ENCODE peak calls at places on chromosomes 6 and 20, in four cellular contexts. H is HepG2, D is A549, V is K562. U is an unnamed sample.

GRCh38 chr6:159595173-159595572 is 97.9 kb downstream of the SOD2 start:
- DNase-seq in H (no peak), D (peak), V (no peak), U (no peak)

GRCh38 chr6:84547341-84547794 is 217.0 kb downstream of the TBX18 start:
- DNase-seq in H (no peak), D (no peak), V (peak), U (no peak)

GRCh38 chr20:23520185-23520584 is 29.3 kb downstream of the CST8 start:
- DNase-seq in H (peak), D (no peak), V (no peak), U (no peak)

GRCh38 chr6:4434655-4435054 is 299.3 kb upstream of the ECI2 start:
- DNase-seq in H (no peak), D (no peak), V (no peak), U (no peak)

GRCh38 chr6:39173276-39173675 is 56.0 kb downstream of the KCNK5 start:
- DNase-seq in H (no peak), D (no peak), V (no peak), U (no peak)

GRCh38 chr6:85389180-85389797 is 60.6 kb upstream of the NT5E start:
- DNase-seq in H (no peak), D (no peak), V (no peak), U (peak)

GRCh38 chr20:8853805-8854338 is 215.0 kb upstream of the PLCB4 start:
- DNase-seq in H (peak), D (peak), V (peak), U (peak)

GRCh38 chr6:34745277-34746103 is 11.8 kb upstream of the SNRPC start:
- DNase-seq in H (peak), D (no peak), V (peak), U (no peak)

GRCh38 chr6:37373822-37374514 is 20.2 kb downstream of the RNF8 start:
- DNase-seq in H (no peak), D (no peak), V (no peak), U (no peak)

GRCh38 chr20:64069614-64070243 is 6.7 kb downstream of the TCEA2 start:
- DNase-seq in H (peak), D (peak), V (no peak), U (peak)

GRCh38 chr20:33578510-33578909 is 83.6 kb upstream of the C20orf144 start:
- DNase-seq in H (no peak), D (no peak), V (no peak), U (no peak)

GRCh38 chr6:151242420-151242841 is 2.7 kb downstream of the AKAP12 start:
- DNase-seq in H (no peak), D (no peak), V (no peak), U (no peak)

GRCh38 chr6:159916752-159917151 is 26.0 kb downstream of the MAS1 start:
- DNase-seq in H (no peak), D (no peak), V (no peak), U (no peak)

GRCh38 chr20:37611346-37611745 is 82.5 kb upstream of the CTNNBL1 start:
- DNase-seq in H (no peak), D (no peak), V (no peak), U (no peak)

GRCh38 chr6:75188221-75188620 is 17.6 kb downstream of the COL12A1 start:
- DNase-seq in H (no peak), D (no peak), V (no peak), U (no peak)

GRCh38 chr20:43541214-43541613 is 17.6 kb upstream of the SGK2 start:
- DNase-seq in H (no peak), D (no peak), V (no peak), U (no peak)

GRCh38 chr6:42400031-42400760 is 51.5 kb downstream of the TRERF1 start:
- DNase-seq in H (no peak), D (no peak), V (no peak), U (no peak)

GRCh38 chr20:40728470-40728869 is 39.4 kb upstream of the MAFB start:
- DNase-seq in H (no peak), D (no peak), V (no peak), U (no peak)

GRCh38 chr20:1438361-1438760 is 28.3 kb downstream of the NSFL1C start:
- DNase-seq in H (no peak), D (no peak), V (no peak), U (no peak)

GRCh38 chr6:66964216-66964615 is 1257.2 kb upstream of the EYS start:
- DNase-seq in H (no peak), D (no peak), V (no peak), U (no peak)

GRCh38 chr6:153849072-153849759 is 189.8 kb upstream of the OPRM1 start:
- DNase-seq in H (no peak), D (no peak), V (no peak), U (no peak)

GRCh38 chr6:41614713-41615112 is 23.6 kb upstream of the MDFI start:
- DNase-seq in H (no peak), D (no peak), V (no peak), U (no peak)

GRCh38 chr6:136920858-136921520 is 1.1 kb upstream of the SLC35D3 start:
- DNase-seq in H (no peak), D (peak), V (no peak), U (peak)

GRCh38 chr6:77010931-77011542 is 452.3 kb downstream of the HTR1B start:
- DNase-seq in H (no peak), D (no peak), V (no peak), U (no peak)

GRCh38 chr6:55827818-55828522 is 47.4 kb downstream of the BMP5 start:
- DNase-seq in H (peak), D (no peak), V (no peak), U (no peak)

GRCh38 chr20:32562495-32562911 is 22.6 kb downstream of the NOL4L start:
- DNase-seq in H (peak), D (no peak), V (no peak), U (peak)

GRCh38 chr6:80605165-80605989 is 498.9 kb downstream of the BCKDHB start:
- DNase-seq in H (peak), D (no peak), V (peak), U (peak)

GRCh38 chr20:17518339-17519052 is 12.7 kb downstream of the BFSP1 start:
- DNase-seq in H (no peak), D (no peak), V (peak), U (peak)

GRCh38 chr6:26240157-26240980 is 124.6 kb upstream of the BTN3A2 start:
- DNase-seq in H (no peak), D (no peak), V (no peak), U (peak)

GRCh38 chr6:129936329-129937165 is 75.4 kb upstream of the TMEM244 start:
- DNase-seq in H (peak), D (peak), V (peak), U (peak)

GRCh38 chr6:143064996-143065683 is 4.5 kb downstream of the AIG1 start:
- DNase-seq in H (peak), D (no peak), V (peak), U (no peak)

GRCh38 chr6:20861479-20861878 is 327.2 kb downstream of the CDKAL1 start:
- DNase-seq in H (no peak), D (no peak), V (no peak), U (no peak)

GRCh38 chr20:36542019-36542488 is 735 bp downstream of the MYL9 start:
- DNase-seq in H (peak), D (no peak), V (peak), U (peak)

GRCh38 chr6:157558487-157559200 is 177.7 kb downstream of the ZDHHC14 start:
- DNase-seq in H (no peak), D (no peak), V (no peak), U (no peak)
- TF ChIP-seq JUNB in H (no peak), D (no peak), V (no peak), U (no peak)

DNA sequence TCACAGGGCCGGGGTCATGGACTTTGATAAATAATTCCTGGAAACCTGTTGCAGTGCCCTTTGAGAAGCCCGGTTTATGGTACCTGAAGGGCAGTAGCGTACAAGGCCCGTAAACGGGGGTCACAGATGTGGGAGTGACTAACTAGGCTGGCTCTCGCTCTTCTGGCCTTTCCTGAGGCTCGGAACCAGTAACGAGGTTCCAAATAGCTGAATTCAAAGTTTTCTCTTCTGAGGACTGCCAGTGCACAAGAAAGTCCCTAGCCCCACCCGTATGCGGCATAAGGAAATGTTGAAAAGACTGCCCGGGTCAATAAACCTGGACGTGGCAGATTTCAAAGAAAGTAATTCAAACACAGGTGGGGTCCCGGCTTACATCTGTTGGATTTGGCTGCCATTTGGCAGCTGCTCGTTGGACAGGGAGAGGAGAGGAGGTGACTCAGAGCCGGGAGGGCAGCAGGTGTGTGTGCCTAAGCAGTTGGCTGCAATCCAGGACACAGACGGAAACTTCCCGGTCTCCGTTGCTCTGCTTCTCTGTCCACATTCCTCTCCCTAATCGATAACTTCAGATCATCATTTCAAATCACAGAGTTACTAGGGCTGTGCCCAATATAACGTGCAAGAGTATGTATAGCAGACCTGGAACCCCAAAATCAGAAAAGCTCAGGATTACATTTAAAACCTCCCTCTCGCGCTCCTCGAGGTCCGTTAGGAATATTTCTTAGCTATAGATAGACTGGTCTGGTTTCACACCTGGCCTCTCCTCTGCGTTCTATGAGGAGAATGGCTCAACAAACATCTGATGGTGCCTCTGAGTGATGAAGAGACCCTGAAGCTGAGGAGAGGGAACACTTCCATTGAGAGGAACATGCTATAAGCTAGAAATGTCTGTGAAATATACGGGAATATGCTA is 804 bp upstream of the GMDS start:
- DNase-seq in H (peak), D (peak), V (peak), U (peak)
- H3K27ac ChIP-seq in H (peak), D (peak), V (peak), U (peak)

DNA sequence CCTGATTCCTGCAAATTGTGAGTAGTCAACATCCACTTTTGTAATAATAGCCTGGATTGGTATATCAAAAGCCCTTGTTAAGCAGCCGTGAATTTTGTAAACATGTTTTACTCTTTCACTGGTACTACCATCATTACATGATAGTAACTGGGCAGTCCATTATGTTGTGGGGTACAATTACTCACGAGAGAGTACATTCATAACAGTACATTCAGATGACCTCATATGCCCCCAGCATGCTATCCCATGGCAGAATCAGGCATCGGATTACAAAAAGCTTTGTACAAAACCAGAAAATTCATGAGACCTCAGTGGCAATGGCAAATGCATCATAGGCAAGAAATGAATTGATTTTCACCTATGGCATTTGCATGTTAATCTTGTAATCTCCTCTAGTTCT is 166.2 kb downstream of the EPM2A start:
- DNase-seq in H (no peak), D (no peak), V (no peak), U (no peak)
- TF ChIP-seq JUNB in H (no peak), D (no peak), V (no peak), U (no peak)

GRCh38 chr6:70394518-70395300 is 18.6 kb upstream of the FAM135A start:
- DNase-seq in H (no peak), D (no peak), V (peak), U (peak)
- H3K27ac ChIP-seq in H (no peak), D (peak), V (peak), U (no peak)

GRCh38 chr6:30763618-30764489 is 19.5 kb upstream of the IER3 start:
- DNase-seq in H (peak), D (no peak), V (peak), U (no peak)
- TF ChIP-seq JUNB in H (peak), D (no peak), V (no peak), U (no peak)

GRCh38 chr20:3171391-3172125 is 1.8 kb downstream of the LZTS3 start:
- DNase-seq in H (no peak), D (no peak), V (no peak), U (no peak)
- H3K27ac ChIP-seq in H (no peak), D (no peak), V (no peak), U (no peak)

DNA sequence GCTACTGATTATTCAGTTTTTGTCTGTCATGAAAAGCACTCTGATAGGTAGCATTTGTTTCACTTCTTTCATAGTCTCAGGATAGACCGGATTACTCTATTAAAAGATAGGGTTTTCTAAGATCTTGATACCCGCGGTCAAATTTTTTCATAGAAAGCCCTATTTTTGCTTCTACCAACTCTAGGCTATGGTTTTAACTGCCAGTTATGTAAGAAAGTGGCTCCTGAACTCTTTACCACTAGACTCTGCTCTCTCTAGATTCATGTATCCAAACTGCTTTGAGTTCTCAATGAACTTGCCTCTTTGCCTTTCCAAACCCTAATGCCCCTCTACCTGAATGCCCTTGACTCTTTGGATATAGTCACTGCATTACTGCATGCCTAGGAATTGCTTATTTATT is 70.3 kb downstream of the HIVEP1 start:
- DNase-seq in H (no peak), D (no peak), V (no peak), U (no peak)
- TF ChIP-seq JUNB in H (no peak), D (no peak), V (no peak), U (no peak)

DNA sequence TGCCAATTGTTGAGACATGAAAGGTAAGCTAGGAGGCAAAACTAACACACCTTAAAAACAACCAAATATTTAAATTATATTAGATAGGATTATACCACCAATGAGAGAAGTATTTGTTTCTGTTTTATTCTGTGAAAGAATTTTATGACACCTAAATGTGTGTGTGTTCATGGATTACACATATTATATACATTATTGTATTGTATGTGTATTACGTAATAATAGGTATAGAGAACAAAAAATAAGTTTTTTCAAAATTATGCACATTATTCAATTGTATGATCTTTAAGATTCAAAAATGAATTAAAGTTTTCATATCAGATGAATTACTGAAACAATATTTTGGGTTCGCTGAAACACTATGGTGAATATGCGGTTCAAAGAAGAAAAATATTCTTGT is 84.3 kb upstream of the FABP7 start:
- DNase-seq in H (no peak), D (no peak), V (no peak), U (no peak)
- H3K27ac ChIP-seq in H (no peak), D (no peak), V (no peak), U (no peak)

GRCh38 chr20:4130404-4131189 is 115.2 kb upstream of the RNF24 start:
- DNase-seq in H (no peak), D (peak), V (peak), U (no peak)
- TF ChIP-seq JUNB in H (no peak), D (peak), V (no peak), U (no peak)

U was measured in GM23338.